ENCODE peak calls at places on chromosomes 1 and 21, in eight cellular contexts. One of them, this sample, is unnamed.

GRCh38 chr1:203512830-203513578 is 19.1 kb downstream of the OPTC start:
- DNase-seq in dorsolateral prefrontal cortex: peak; percentile 34
- DNase-seq in HFFc6: peak; percentile 97
- DNase-seq in endothelial cell: no peak
- DNase-seq in A549: peak; percentile 93
- DNase-seq in AG04450: peak; percentile 86
- DNase-seq in MM.1S: no peak
- DNase-seq in Calu3: peak; percentile 77
- DNase-seq in this sample: peak; percentile 72

GRCh38 chr1:37472994-37473393 is 1.4 kb upstream of the ZC3H12A start:
- DNase-seq in A549: no peak
- DNase-seq in HFFc6: no peak
- DNase-seq in AG04450: no peak
- DNase-seq in dorsolateral prefrontal cortex: no peak
- DNase-seq in MM.1S: no peak
- DNase-seq in Calu3: no peak
- DNase-seq in endothelial cell: no peak
- DNase-seq in this sample: no peak

GRCh38 chr1:170567214-170567613 is 35.2 kb downstream of the GORAB start:
- DNase-seq in endothelial cell: no peak
- DNase-seq in A549: no peak
- DNase-seq in dorsolateral prefrontal cortex: no peak
- DNase-seq in AG04450: no peak
- DNase-seq in Calu3: no peak
- DNase-seq in HFFc6: no peak
- DNase-seq in MM.1S: no peak
- DNase-seq in this sample: no peak

GRCh38 chr1:221809101-221810029 is 67.5 kb upstream of the DUSP10 start:
- DNase-seq in HFFc6: no peak
- DNase-seq in A549: no peak
- DNase-seq in endothelial cell: no peak
- DNase-seq in Calu3: no peak
- DNase-seq in AG04450: no peak
- DNase-seq in MM.1S: no peak
- DNase-seq in dorsolateral prefrontal cortex: no peak
- DNase-seq in this sample: no peak

GRCh38 chr1:168606096-168606495 is 29.7 kb downstream of the XCL1 start:
- DNase-seq in endothelial cell: no peak
- DNase-seq in Calu3: no peak
- DNase-seq in A549: no peak
- DNase-seq in AG04450: no peak
- DNase-seq in HFFc6: no peak
- DNase-seq in dorsolateral prefrontal cortex: no peak
- DNase-seq in MM.1S: no peak
- DNase-seq in this sample: no peak

GRCh38 chr1:240844466-240844865 is 232.5 kb upstream of the GREM2 start:
- DNase-seq in Calu3: no peak
- DNase-seq in MM.1S: no peak
- DNase-seq in AG04450: no peak
- DNase-seq in dorsolateral prefrontal cortex: no peak
- DNase-seq in A549: no peak
- DNase-seq in endothelial cell: no peak
- DNase-seq in HFFc6: no peak
- DNase-seq in this sample: no peak

GRCh38 chr21:14989359-14989758 is 75.4 kb downstream of the NRIP1 start:
- DNase-seq in endothelial cell: no peak
- DNase-seq in HFFc6: no peak
- DNase-seq in AG04450: peak; percentile 41
- DNase-seq in MM.1S: no peak
- DNase-seq in Calu3: no peak
- DNase-seq in A549: no peak
- DNase-seq in dorsolateral prefrontal cortex: peak; percentile 42
- DNase-seq in this sample: no peak

GRCh38 chr21:46057111-46057709 is 40.7 kb upstream of the COL6A2 start:
- DNase-seq in endothelial cell: no peak
- DNase-seq in Calu3: no peak
- DNase-seq in dorsolateral prefrontal cortex: no peak
- DNase-seq in A549: no peak
- DNase-seq in HFFc6: no peak
- DNase-seq in MM.1S: no peak
- DNase-seq in AG04450: no peak
- DNase-seq in this sample: no peak

GRCh38 chr1:70487910-70488665 is 77.0 kb downstream of the CTH start:
- DNase-seq in HFFc6: peak; percentile 0
- DNase-seq in endothelial cell: peak; percentile 43
- DNase-seq in MM.1S: peak; percentile 34
- DNase-seq in dorsolateral prefrontal cortex: no peak
- DNase-seq in Calu3: peak; percentile 23
- DNase-seq in AG04450: no peak
- DNase-seq in A549: no peak
- DNase-seq in this sample: no peak

GRCh38 chr1:243763806-243764205 is 86.2 kb downstream of the AKT3 start:
- DNase-seq in endothelial cell: no peak
- DNase-seq in HFFc6: no peak
- DNase-seq in MM.1S: no peak
- DNase-seq in dorsolateral prefrontal cortex: no peak
- DNase-seq in AG04450: no peak
- DNase-seq in A549: no peak
- DNase-seq in Calu3: no peak
- DNase-seq in this sample: no peak

GRCh38 chr1:117181630-117182041 is 29.1 kb downstream of the VTCN1 start:
- DNase-seq in A549: no peak
- DNase-seq in MM.1S: no peak
- DNase-seq in Calu3: no peak
- DNase-seq in dorsolateral prefrontal cortex: no peak
- DNase-seq in AG04450: no peak
- DNase-seq in HFFc6: no peak
- DNase-seq in endothelial cell: no peak
- DNase-seq in this sample: peak; percentile 47

GRCh38 chr1:63663301-63663700 is 70.1 kb downstream of the PGM1 start:
- DNase-seq in Calu3: peak; percentile 35
- DNase-seq in endothelial cell: no peak
- DNase-seq in AG04450: no peak
- DNase-seq in HFFc6: peak; percentile 67
- DNase-seq in A549: peak; percentile 54
- DNase-seq in MM.1S: no peak
- DNase-seq in dorsolateral prefrontal cortex: no peak
- DNase-seq in this sample: no peak

GRCh38 chr1:155064109-155064812 is 721 bp downstream of the EFNA4 start:
- DNase-seq in AG04450: no peak
- DNase-seq in endothelial cell: peak; percentile 61
- DNase-seq in Calu3: no peak
- DNase-seq in MM.1S: peak; percentile 47
- DNase-seq in A549: no peak
- DNase-seq in HFFc6: no peak
- DNase-seq in dorsolateral prefrontal cortex: no peak
- DNase-seq in this sample: no peak

GRCh38 chr1:247448107-247448778 is 9.7 kb downstream of the OR2B11 start:
- DNase-seq in endothelial cell: peak; percentile 69
- DNase-seq in A549: peak; percentile 37
- DNase-seq in MM.1S: no peak
- DNase-seq in AG04450: no peak
- DNase-seq in HFFc6: peak; percentile 23
- DNase-seq in dorsolateral prefrontal cortex: peak; percentile 62
- DNase-seq in Calu3: peak; percentile 71
- DNase-seq in this sample: peak; percentile 80
- TF ChIP-seq CTCF in endothelial cell: no peak
- TF ChIP-seq CTCF in A549: no peak
- TF ChIP-seq CTCF in MM.1S: no peak
- TF ChIP-seq CTCF in AG04450: no peak
- TF ChIP-seq CTCF in HFFc6: no peak
- TF ChIP-seq CTCF in dorsolateral prefrontal cortex: no peak
- TF ChIP-seq CTCF in Calu3: no peak
- TF ChIP-seq CTCF in this sample: no peak

GRCh38 chr1:39917825-39918224 is 16.1 kb upstream of the MYCL start:
- DNase-seq in endothelial cell: no peak
- DNase-seq in MM.1S: no peak
- DNase-seq in dorsolateral prefrontal cortex: no peak
- DNase-seq in Calu3: no peak
- DNase-seq in AG04450: no peak
- DNase-seq in A549: no peak
- DNase-seq in HFFc6: no peak
- DNase-seq in this sample: no peak
- TF ChIP-seq CTCF in endothelial cell: no peak
- TF ChIP-seq CTCF in MM.1S: no peak
- TF ChIP-seq CTCF in dorsolateral prefrontal cortex: no peak
- TF ChIP-seq CTCF in Calu3: no peak
- TF ChIP-seq CTCF in AG04450: peak; percentile 45
- TF ChIP-seq CTCF in A549: no peak
- TF ChIP-seq CTCF in HFFc6: no peak
- TF ChIP-seq CTCF in this sample: no peak

DNA sequence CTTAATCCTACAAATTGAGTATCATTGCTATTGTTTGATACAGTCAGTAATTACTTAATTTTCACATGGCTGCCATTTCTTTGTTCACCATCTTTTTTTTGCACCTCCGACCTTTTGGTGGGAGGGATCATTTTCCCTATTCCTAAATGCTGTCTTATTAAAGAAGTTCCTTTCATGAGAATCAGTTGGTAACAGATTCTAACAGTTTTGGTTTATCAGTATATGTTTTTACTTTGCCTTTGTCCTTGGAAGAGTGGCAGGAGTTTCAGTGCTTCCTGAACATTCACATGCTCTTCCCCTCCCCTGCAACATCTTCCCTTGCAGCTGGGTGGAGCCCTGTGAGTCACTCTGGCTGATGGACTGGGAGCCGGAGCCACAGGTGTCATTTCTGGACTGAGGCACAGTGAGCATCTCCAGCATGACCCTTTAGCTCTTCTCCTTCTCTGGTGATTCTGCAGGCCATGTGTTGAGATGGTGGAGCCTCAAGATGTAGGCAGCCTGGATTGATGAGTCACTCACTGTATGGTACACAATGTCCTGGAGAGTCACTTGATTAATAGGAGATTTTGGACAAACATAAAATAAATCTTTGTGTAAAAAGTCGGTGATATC is 217.7 kb downstream of the URB2 start:
- DNase-seq in Calu3: peak; percentile 31
- DNase-seq in A549: peak; percentile 44
- DNase-seq in dorsolateral prefrontal cortex: peak; percentile 46
- DNase-seq in endothelial cell: no peak
- DNase-seq in MM.1S: no peak
- DNase-seq in HFFc6: peak; percentile 12
- DNase-seq in AG04450: no peak
- DNase-seq in this sample: peak; percentile 45
- TF ChIP-seq CTCF in Calu3: peak; percentile 21
- TF ChIP-seq CTCF in A549: no peak
- TF ChIP-seq CTCF in dorsolateral prefrontal cortex: no peak
- TF ChIP-seq CTCF in endothelial cell: no peak
- TF ChIP-seq CTCF in MM.1S: peak; percentile 32
- TF ChIP-seq CTCF in HFFc6: no peak
- TF ChIP-seq CTCF in AG04450: no peak
- TF ChIP-seq CTCF in this sample: peak; percentile 16

GRCh38 chr1:202501281-202501680 is 152.8 kb downstream of the PPP1R12B start:
- DNase-seq in endothelial cell: no peak
- DNase-seq in HFFc6: peak; percentile 60
- DNase-seq in AG04450: no peak
- DNase-seq in A549: peak; percentile 3
- DNase-seq in Calu3: peak; percentile 24
- DNase-seq in dorsolateral prefrontal cortex: no peak
- DNase-seq in MM.1S: peak; percentile 39
- DNase-seq in this sample: no peak
- TF ChIP-seq CTCF in endothelial cell: no peak
- TF ChIP-seq CTCF in HFFc6: peak; percentile 78
- TF ChIP-seq CTCF in AG04450: peak; percentile 58
- TF ChIP-seq CTCF in A549: peak; percentile 74
- TF ChIP-seq CTCF in Calu3: peak; percentile 29
- TF ChIP-seq CTCF in dorsolateral prefrontal cortex: peak; percentile 36
- TF ChIP-seq CTCF in MM.1S: peak; percentile 62
- TF ChIP-seq CTCF in this sample: no peak

GRCh38 chr21:44002511-44002910 is 9.6 kb upstream of the TRAPPC10 start:
- DNase-seq in A549: no peak
- DNase-seq in AG04450: no peak
- DNase-seq in Calu3: no peak
- DNase-seq in HFFc6: no peak
- DNase-seq in MM.1S: no peak
- DNase-seq in endothelial cell: no peak
- DNase-seq in dorsolateral prefrontal cortex: no peak
- DNase-seq in this sample: no peak

GRCh38 chr21:44005071-44005470 is 7.0 kb upstream of the TRAPPC10 start:
- DNase-seq in Calu3: no peak
- DNase-seq in MM.1S: no peak
- DNase-seq in HFFc6: no peak
- DNase-seq in dorsolateral prefrontal cortex: no peak
- DNase-seq in endothelial cell: no peak
- DNase-seq in A549: no peak
- DNase-seq in AG04450: no peak
- DNase-seq in this sample: no peak

GRCh38 chr21:44005593-44005992 is 6.5 kb upstream of the TRAPPC10 start:
- DNase-seq in A549: no peak
- DNase-seq in dorsolateral prefrontal cortex: no peak
- DNase-seq in Calu3: no peak
- DNase-seq in endothelial cell: no peak
- DNase-seq in HFFc6: no peak
- DNase-seq in AG04450: no peak
- DNase-seq in MM.1S: no peak
- DNase-seq in this sample: no peak

GRCh38 chr21:44006017-44006624 is 6.0 kb upstream of the TRAPPC10 start:
- DNase-seq in A549: peak; percentile 58
- DNase-seq in endothelial cell: no peak
- DNase-seq in dorsolateral prefrontal cortex: no peak
- DNase-seq in MM.1S: no peak
- DNase-seq in Calu3: peak; percentile 47
- DNase-seq in AG04450: peak; percentile 45
- DNase-seq in HFFc6: peak; percentile 90
- DNase-seq in this sample: no peak

DNA sequence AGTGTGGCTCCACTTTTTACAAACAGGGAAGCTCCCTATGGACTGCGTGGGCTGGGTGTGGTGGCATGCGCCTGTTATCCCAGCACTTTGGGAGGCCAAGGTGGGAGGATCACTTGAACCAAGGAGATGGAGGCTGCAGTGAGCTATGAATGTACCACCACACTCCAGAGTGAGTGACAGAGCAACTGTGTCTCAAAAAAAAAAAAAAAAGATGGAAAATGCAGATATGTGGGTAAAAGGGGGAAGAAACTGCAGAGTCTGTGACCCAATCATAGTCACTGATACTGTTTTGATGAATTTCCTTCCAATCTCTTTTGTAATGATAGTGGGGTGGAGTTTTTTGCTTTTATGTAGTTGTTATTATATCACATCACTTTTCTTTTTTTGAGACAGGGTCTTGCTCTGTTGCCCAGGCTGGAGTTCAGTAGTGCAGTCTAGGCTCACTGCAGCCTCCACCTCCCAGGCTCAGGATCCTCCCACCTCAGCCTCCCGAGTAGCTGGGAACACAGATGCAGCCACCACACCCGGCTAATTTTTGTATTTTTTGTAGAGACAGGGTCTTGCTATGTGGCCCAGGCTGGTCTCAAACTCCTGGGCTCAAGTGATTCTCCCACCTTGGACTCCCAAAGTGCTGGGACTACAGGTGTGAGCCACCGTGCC is 8.7 kb upstream of the TRAPPC10 start:
- DNase-seq in dorsolateral prefrontal cortex: no peak
- DNase-seq in AG04450: no peak
- DNase-seq in MM.1S: no peak
- DNase-seq in endothelial cell: no peak
- DNase-seq in HFFc6: no peak
- DNase-seq in Calu3: no peak
- DNase-seq in A549: no peak
- DNase-seq in this sample: no peak
- TF ChIP-seq CTCF in dorsolateral prefrontal cortex: no peak
- TF ChIP-seq CTCF in AG04450: no peak
- TF ChIP-seq CTCF in MM.1S: no peak
- TF ChIP-seq CTCF in endothelial cell: no peak
- TF ChIP-seq CTCF in HFFc6: no peak
- TF ChIP-seq CTCF in Calu3: no peak
- TF ChIP-seq CTCF in A549: no peak
- TF ChIP-seq CTCF in this sample: no peak

This sample was measured in Caco-2.